ENCODE peak calls at places on chromosomes 11 and 22, in nine cellular contexts. Z, R, L, Q, H, C, O, F and M are unnamed samples. For H3K27me3, the result is how much of the 10 kb centered on the place peaks cover.

GRCh38 chr22:47233316-47234243 is 471.1 kb downstream of the TBC1D22A start:
- DNase-seq in Z (no peak), R (no peak), L (peak), Q (no peak), H (no peak), C (no peak), O (no peak), F (no peak), M (no peak)

GRCh38 chr22:31248138-31248745 is 36.1 kb downstream of the LIMK2 start:
- DNase-seq in Z (peak), R (peak), L (peak), Q (peak), H (peak), C (peak), O (peak), F (no peak), M (peak)

GRCh38 chr11:120912504-120912903 is 111.4 kb upstream of the TBCEL start:
- DNase-seq in Z (no peak), R (peak), L (peak), Q (peak), H (peak), C (peak), O (no peak), F (no peak), M (no peak)

GRCh38 chr11:44784438-44784760 is 57.6 kb downstream of the TSPAN18 start:
- DNase-seq in Z (no peak), R (no peak), L (no peak), Q (no peak), H (no peak), C (no peak), O (no peak), F (no peak), M (no peak)

GRCh38 chr11:70078095-70078795 is at the start of gene ANO1:
- DNase-seq in Z (no peak), R (peak), L (no peak), Q (no peak), H (no peak), C (peak), O (no peak), F (no peak), M (no peak)

GRCh38 chr22:36506637-36507517 is at the start of gene FOXRED2:
- DNase-seq in Z (peak), R (peak), L (peak), Q (peak), H (peak), C (peak), O (peak), F (peak), M (peak)

GRCh38 chr11:771617-772204 is 5.6 kb downstream of the GATD1 start:
- DNase-seq in Z (no peak), R (no peak), L (no peak), Q (no peak), H (no peak), C (no peak), O (no peak), F (no peak), M (no peak)

GRCh38 chr11:107956543-107956942 is 28.3 kb downstream of the RAB39A start:
- DNase-seq in Z (no peak), R (no peak), L (no peak), Q (no peak), H (no peak), C (no peak), O (no peak), F (no peak), M (no peak)

GRCh38 chr22:38607680-38608079 is 37.7 kb upstream of the DMC1 start:
- DNase-seq in Z (no peak), R (no peak), L (no peak), Q (no peak), H (no peak), C (no peak), O (no peak), F (no peak), M (no peak)

GRCh38 chr11:115264278-115264677 is 239.9 kb downstream of the CADM1 start:
- DNase-seq in Z (no peak), R (no peak), L (no peak), Q (no peak), H (no peak), C (no peak), O (no peak), F (no peak), M (no peak)

GRCh38 chr22:20316217-20316843 is 3.5 kb downstream of the DGCR6L start:
- DNase-seq in Z (peak), R (no peak), L (no peak), Q (no peak), H (no peak), C (no peak), O (no peak), F (no peak), M (peak)

GRCh38 chr22:46055851-46056168 is 78.8 kb upstream of the WNT7B start:
- DNase-seq in Z (no peak), R (no peak), L (no peak), Q (no peak), H (no peak), C (no peak), O (peak), F (no peak), M (no peak)

GRCh38 chr22:47332246-47332980 is 570.0 kb downstream of the TBC1D22A start:
- DNase-seq in Z (no peak), R (no peak), L (no peak), Q (no peak), H (no peak), C (no peak), O (no peak), F (no peak), M (peak)

GRCh38 chr11:26950260-26950719 is 43.6 kb upstream of the FIBIN start:
- DNase-seq in Z (no peak), R (peak), L (no peak), Q (peak), H (peak), C (peak), O (no peak), F (no peak), M (no peak)

GRCh38 chr11:121829159-121829643 is 286.8 kb downstream of the BLID start:
- DNase-seq in Z (no peak), R (peak), L (no peak), Q (peak), H (peak), C (peak), O (peak), F (no peak), M (peak)

GRCh38 chr22:45582955-45583320 is 80.3 kb downstream of the FBLN1 start:
- DNase-seq in Z (no peak), R (no peak), L (no peak), Q (no peak), H (no peak), C (no peak), O (no peak), F (no peak), M (no peak)

GRCh38 chr11:66956689-66957290 is 1.4 kb downstream of the PC start:
- DNase-seq in Z (no peak), R (peak), L (peak), Q (peak), H (no peak), C (peak), O (peak), F (no peak), M (no peak)

GRCh38 chr11:120135838-120136237 is 2.1 kb downstream of the TRIM29 start:
- DNase-seq in Z (no peak), R (no peak), L (no peak), Q (no peak), H (no peak), C (no peak), O (no peak), F (no peak), M (no peak)

GRCh38 chr22:19179472-19180048 is 1.0 kb upstream of the SLC25A1 start:
- DNase-seq in Z (peak), R (peak), L (peak), Q (peak), H (peak), C (peak), O (peak), F (peak), M (peak)

GRCh38 chr11:31940396-31941037 is 129.4 kb upstream of the PAX6 start:
- DNase-seq in Z (no peak), R (peak), L (no peak), Q (peak), H (no peak), C (no peak), O (peak), F (no peak), M (peak)

GRCh38 chr11:42972741-42973140 is 339.1 kb upstream of the API5 start:
- DNase-seq in Z (no peak), R (no peak), L (peak), Q (no peak), H (no peak), C (no peak), O (no peak), F (no peak), M (no peak)

GRCh38 chr11:127643659-127644058 is 643.1 kb upstream of the KIRREL3 start:
- DNase-seq in Z (no peak), R (no peak), L (no peak), Q (no peak), H (no peak), C (no peak), O (no peak), F (no peak), M (peak)

GRCh38 chr11:30938801-30939200 is 352.6 kb upstream of the MPPED2 start:
- DNase-seq in Z (no peak), R (no peak), L (no peak), Q (no peak), H (no peak), C (no peak), O (no peak), F (no peak), M (no peak)

GRCh38 chr22:27880778-27881394 is 38.2 kb downstream of the PITPNB start:
- DNase-seq in Z (no peak), R (peak), L (peak), Q (peak), H (peak), C (peak), O (no peak), F (no peak), M (peak)

DNA sequence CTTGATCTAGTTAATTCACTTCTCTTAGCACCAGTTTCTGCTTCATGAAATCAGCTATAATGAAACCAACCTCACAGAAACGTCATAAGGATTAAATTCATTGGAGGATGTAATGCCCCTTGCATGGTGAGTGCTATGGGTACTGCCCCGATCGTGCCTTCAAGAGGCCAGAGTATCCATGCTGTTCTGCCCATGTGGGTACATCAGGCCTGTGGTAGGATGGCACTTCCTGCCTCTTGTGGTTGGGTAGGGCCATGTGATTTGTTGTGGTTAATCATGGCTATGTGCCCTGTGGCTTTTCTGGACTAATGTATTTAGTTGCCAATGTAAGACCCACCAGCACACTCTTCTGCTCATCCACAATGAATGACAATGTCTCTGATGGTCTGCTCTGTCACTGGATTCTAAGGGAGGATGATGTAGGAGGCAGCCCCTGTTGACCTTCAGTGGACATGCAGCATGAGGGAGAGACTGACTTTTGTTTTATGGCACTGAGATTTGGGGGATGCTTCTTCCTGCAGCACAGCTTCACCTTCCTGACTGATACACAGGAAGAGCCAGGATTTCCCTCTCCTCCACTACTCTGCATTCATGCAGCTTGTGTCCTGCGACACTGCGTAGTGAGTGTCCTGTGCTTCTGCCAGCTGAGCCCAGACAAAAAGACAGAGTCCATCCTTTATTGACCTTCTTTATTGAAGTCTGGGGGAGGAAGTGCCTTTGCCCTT is 66.2 kb downstream of the DHCR7 start:
- DNase-seq in Z (no peak), R (no peak), L (no peak), Q (no peak), H (no peak), C (no peak), O (no peak), F (no peak), M (no peak)
- H3K27me3 ChIP-seq in Z (under half), R (under half), L (under half), Q (under half), H (under half), C (under half), O (under half), F (under half), M (under half)

GRCh38 chr22:22407061-22407460 is 101.5 kb downstream of the ZNF280B start:
- DNase-seq in Z (no peak), R (no peak), L (no peak), Q (no peak), H (no peak), C (no peak), O (no peak), F (no peak), M (no peak)

GRCh38 chr22:22406445-22406844 is 102.1 kb downstream of the ZNF280B start:
- DNase-seq in Z (no peak), R (no peak), L (no peak), Q (no peak), H (no peak), C (no peak), O (no peak), F (no peak), M (no peak)

GRCh38 chr22:22403306-22403705 is 105.2 kb downstream of the ZNF280B start:
- DNase-seq in Z (no peak), R (no peak), L (no peak), Q (no peak), H (no peak), C (no peak), O (no peak), F (no peak), M (no peak)

GRCh38 chr22:22403771-22404170 is 104.8 kb downstream of the ZNF280B start:
- DNase-seq in Z (no peak), R (no peak), L (no peak), Q (no peak), H (no peak), C (no peak), O (no peak), F (no peak), M (no peak)

GRCh38 chr22:22404598-22405284 is 103.8 kb downstream of the ZNF280B start:
- DNase-seq in Z (no peak), R (no peak), L (no peak), Q (no peak), H (no peak), C (no peak), O (no peak), F (peak), M (no peak)
- H3K27me3 ChIP-seq in Z (under half), R (under half), L (under half), Q (under half), H (under half), C (under half), O (under half), F (under half), M (under half)

GRCh38 chr11:61505640-61506155 is 2.9 kb upstream of the LRRC10B start:
- DNase-seq in Z (no peak), R (no peak), L (no peak), Q (no peak), H (no peak), C (peak), O (no peak), F (no peak), M (no peak)
- H3K27me3 ChIP-seq in Z (under half), R (half or more), L (under half), Q (under half), H (half or more), C (half or more), O (under half), F (under half), M (under half)

GRCh38 chr11:17733261-17733660 is 1.3 kb upstream of the KCNC1 start:
- DNase-seq in Z (no peak), R (no peak), L (no peak), Q (no peak), H (no peak), C (no peak), O (no peak), F (no peak), M (no peak)
- H3K27me3 ChIP-seq in Z (under half), R (half or more), L (under half), Q (under half), H (half or more), C (half or more), O (half or more), F (under half), M (under half)

GRCh38 chr11:68664141-68664540 is 20.2 kb upstream of the GAL start:
- DNase-seq in Z (no peak), R (no peak), L (no peak), Q (no peak), H (no peak), C (no peak), O (peak), F (no peak), M (no peak)

GRCh38 chr11:68665471-68665870 is 18.9 kb upstream of the GAL start:
- DNase-seq in Z (no peak), R (no peak), L (no peak), Q (peak), H (no peak), C (no peak), O (no peak), F (no peak), M (peak)

GRCh38 chr11:68663482-68664010 is 20.8 kb upstream of the GAL start:
- DNase-seq in Z (no peak), R (no peak), L (no peak), Q (no peak), H (no peak), C (no peak), O (peak), F (no peak), M (no peak)

GRCh38 chr11:68666854-68667253 is 17.5 kb upstream of the GAL start:
- DNase-seq in Z (no peak), R (no peak), L (no peak), Q (no peak), H (no peak), C (no peak), O (peak), F (no peak), M (no peak)

GRCh38 chr11:68664906-68665305 is 19.4 kb upstream of the GAL start:
- DNase-seq in Z (no peak), R (no peak), L (no peak), Q (no peak), H (no peak), C (no peak), O (no peak), F (no peak), M (no peak)
- H3K27me3 ChIP-seq in Z (under half), R (under half), L (under half), Q (under half), H (under half), C (half or more), O (under half), F (under half), M (under half)

GRCh38 chr11:123176785-123177184 is 18.3 kb downstream of the CLMP start:
- DNase-seq in Z (no peak), R (no peak), L (no peak), Q (no peak), H (no peak), C (no peak), O (no peak), F (no peak), M (no peak)
- H3K27me3 ChIP-seq in Z (under half), R (under half), L (under half), Q (under half), H (under half), C (under half), O (under half), F (under half), M (under half)